ENCODE peak calls at places on chromosomes 2 and 18, in eight cellular contexts. L is NCI-H2171; V is DMS 273 treated with DMSO at 0.1 percent for 48 hours; T is NCI-H1436; X is non-pigmented ciliary epithelial cell; M is NCI-H82; D is stimulated activated CD8-positive, alpha-beta memory T cell treated with anti-CD3 and anti-CD28 coated beads, Interleukin-15, amount 100 ng/mL, for 4 hours; G is DMS153. E is an unnamed sample.

GRCh38 chr2:134778372-134778771 is 59.6 kb upstream of the TMEM163 start:
- DNase-seq in L (no peak), V (no peak), T (no peak), X (no peak), M (peak), D (no peak), G (no peak), E (peak)

GRCh38 chr2:17164550-17164949 is 353.7 kb downstream of the RAD51AP2 start:
- DNase-seq in L (no peak), V (no peak), T (no peak), X (peak), M (no peak), D (no peak), G (no peak), E (no peak)

GRCh38 chr2:139544452-139544851 is 764.3 kb upstream of the NXPH2 start:
- DNase-seq in L (no peak), V (no peak), T (no peak), X (no peak), M (no peak), D (no peak), G (no peak), E (peak)

GRCh38 chr2:15810451-15811150 is 129.7 kb upstream of the MYCN start:
- DNase-seq in L (no peak), V (no peak), T (no peak), X (no peak), M (no peak), D (no peak), G (no peak), E (no peak)

GRCh38 chr2:121707920-121708361 is 28.7 kb downstream of the NIFK start:
- DNase-seq in L (no peak), V (no peak), T (no peak), X (no peak), M (no peak), D (no peak), G (peak), E (peak)

GRCh38 chr2:230684222-230685164 is 28.1 kb upstream of the CAB39 start:
- DNase-seq in L (no peak), V (no peak), T (no peak), X (no peak), M (no peak), D (no peak), G (peak), E (no peak)

GRCh38 chr2:59701271-59701994 is 852.0 kb downstream of the BCL11A start:
- DNase-seq in L (no peak), V (no peak), T (no peak), X (no peak), M (no peak), D (no peak), G (no peak), E (no peak)

GRCh38 chr2:32852821-32853220 is 93.9 kb upstream of the LTBP1 start:
- DNase-seq in L (no peak), V (no peak), T (no peak), X (no peak), M (no peak), D (no peak), G (no peak), E (no peak)

GRCh38 chr18:57141208-57142129 is 5.4 kb upstream of the BOD1L2 start:
- DNase-seq in L (no peak), V (no peak), T (no peak), X (no peak), M (peak), D (no peak), G (peak), E (peak)

GRCh38 chr2:217647226-217647625 is 355.6 kb downstream of the TNS1 start:
- DNase-seq in L (no peak), V (no peak), T (no peak), X (no peak), M (no peak), D (no peak), G (no peak), E (no peak)

GRCh38 chr2:234789926-234790325 is 161.9 kb upstream of the SH3BP4 start:
- DNase-seq in L (no peak), V (no peak), T (no peak), X (no peak), M (no peak), D (no peak), G (no peak), E (no peak)

GRCh38 chr2:45283764-45284620 is 274.7 kb upstream of the SIX2 start:
- DNase-seq in L (no peak), V (no peak), T (no peak), X (peak), M (no peak), D (no peak), G (no peak), E (peak)

GRCh38 chr2:147449323-147450080 is 395.3 kb upstream of the ACVR2A start:
- DNase-seq in L (no peak), V (no peak), T (no peak), X (no peak), M (peak), D (peak), G (peak), E (peak)